ENCODE peak calls at places on chromosome 6, in four cellular contexts. W is HT1080, U is HEK293T, E is EL. Z is an unnamed sample.

GRCh38 chr6:38134704-38135088 is 315.2 kb downstream of the ZFAND3 start:
- DNase-seq in W (no peak), U (no peak), E (no peak), Z (no peak)

GRCh38 chr6:96213768-96214167 is 198.0 kb downstream of the FUT9 start:
- DNase-seq in W (no peak), U (no peak), E (no peak), Z (no peak)

GRCh38 chr6:133888931-133889556 is at the start of gene TCF21:
- DNase-seq in W (no peak), U (no peak), E (peak), Z (no peak)

GRCh38 chr6:20610636-20611200 is 76.5 kb downstream of the CDKAL1 start:
- DNase-seq in W (no peak), U (no peak), E (peak), Z (no peak)

GRCh38 chr6:57173056-57173885 is 1.1 kb downstream of the BAG2 start:
- DNase-seq in W (peak), U (peak), E (peak), Z (peak)

GRCh38 chr6:12049165-12049564 is 37.1 kb downstream of the HIVEP1 start:
- DNase-seq in W (no peak), U (no peak), E (no peak), Z (no peak)

GRCh38 chr6:132520953-132521352 is 8.0 kb upstream of the STX7 start:
- DNase-seq in W (peak), U (no peak), E (peak), Z (no peak)

GRCh38 chr6:36335465-36336209 is 1.1 kb downstream of the BNIP5 start:
- DNase-seq in W (no peak), U (no peak), E (no peak), Z (no peak)

GRCh38 chr6:170111141-170111664 is 179.7 kb downstream of the DLL1 start:
- DNase-seq in W (no peak), U (no peak), E (no peak), Z (no peak)

GRCh38 chr6:101918476-101918875 is 525.0 kb downstream of the GRIK2 start:
- DNase-seq in W (no peak), U (no peak), E (no peak), Z (no peak)

GRCh38 chr6:134532694-134533624 is 215.0 kb upstream of the SGK1 start:
- DNase-seq in W (no peak), U (no peak), E (no peak), Z (no peak)

GRCh38 chr6:39266375-39266774 is 37.1 kb upstream of the KCNK5 start:
- DNase-seq in W (no peak), U (no peak), E (no peak), Z (no peak)

GRCh38 chr6:82786251-82786650 is 279.4 kb downstream of the UBE3D start:
- DNase-seq in W (no peak), U (no peak), E (no peak), Z (no peak)

GRCh38 chr6:13559251-13559650 is 15.2 kb upstream of the SIRT5 start:
- DNase-seq in W (peak), U (no peak), E (no peak), Z (no peak)

GRCh38 chr6:106116125-106116524 is 30.0 kb downstream of the PRDM1 start:
- DNase-seq in W (no peak), U (no peak), E (no peak), Z (no peak)

GRCh38 chr6:39102821-39103136 is 12.2 kb downstream of the SAYSD1 start:
- DNase-seq in W (no peak), U (no peak), E (no peak), Z (no peak)

GRCh38 chr6:93423542-93423941 is 4.2 kb upstream of the EPHA7 start:
- DNase-seq in W (peak), U (peak), E (peak), Z (peak)

GRCh38 chr6:111894951-111895350 is 21.7 kb upstream of the FYN start:
- DNase-seq in W (no peak), U (no peak), E (peak), Z (no peak)

GRCh38 chr6:136323431-136324112 is 33.9 kb upstream of the BCLAF1 start:
- DNase-seq in W (no peak), U (no peak), E (no peak), Z (no peak)

GRCh38 chr6:139240161-139241010 is 51.4 kb downstream of the TXLNB start:
- DNase-seq in W (peak), U (no peak), E (peak), Z (no peak)

GRCh38 chr6:139323511-139324445 is 32.0 kb upstream of the TXLNB start:
- DNase-seq in W (peak), U (no peak), E (peak), Z (peak)

GRCh38 chr6:150016324-150017185 is 8.8 kb downstream of the RAET1L start:
- DNase-seq in W (peak), U (peak), E (peak), Z (no peak)

Z was measured in Caco-2.